ENCODE peak calls at places on chromosomes 5 and 9, in ten cellular contexts. One of them, this sample, is unnamed.

GRCh38 chr5:62974623-62975022 is 396.0 kb downstream of the LRRC70 start:
- DNase-seq in AG09309: no peak
- DNase-seq in CD8-positive, alpha-beta T cell: no peak
- DNase-seq in GM23338: no peak
- DNase-seq in epithelial cell of esophagus: no peak
- DNase-seq in GM12865: no peak
- DNase-seq in fibroblast of pulmonary artery: no peak
- DNase-seq in adrenal gland: no peak
- DNase-seq in MM.1S: no peak
- DNase-seq in psoas muscle: no peak
- DNase-seq in this sample: no peak

GRCh38 chr5:137201876-137202275 is 297.2 kb downstream of the SPOCK1 start:
- DNase-seq in AG09309: peak
- DNase-seq in CD8-positive, alpha-beta T cell: no peak
- DNase-seq in GM23338: peak
- DNase-seq in epithelial cell of esophagus: peak
- DNase-seq in GM12865: no peak
- DNase-seq in fibroblast of pulmonary artery: peak
- DNase-seq in adrenal gland: no peak
- DNase-seq in MM.1S: no peak
- DNase-seq in psoas muscle: peak
- DNase-seq in this sample: no peak

GRCh38 chr5:54844905-54845566 is 140.4 kb downstream of the ESM1 start:
- DNase-seq in AG09309: peak
- DNase-seq in CD8-positive, alpha-beta T cell: no peak
- DNase-seq in GM23338: peak
- DNase-seq in epithelial cell of esophagus: peak
- DNase-seq in GM12865: peak
- DNase-seq in fibroblast of pulmonary artery: peak
- DNase-seq in adrenal gland: no peak
- DNase-seq in MM.1S: peak
- DNase-seq in psoas muscle: no peak
- DNase-seq in this sample: no peak

GRCh38 chr5:52987711-52988329 is 1.3 kb upstream of the ITGA2 start:
- DNase-seq in AG09309: no peak
- DNase-seq in CD8-positive, alpha-beta T cell: no peak
- DNase-seq in GM23338: no peak
- DNase-seq in epithelial cell of esophagus: peak
- DNase-seq in GM12865: no peak
- DNase-seq in fibroblast of pulmonary artery: peak
- DNase-seq in adrenal gland: no peak
- DNase-seq in MM.1S: no peak
- DNase-seq in psoas muscle: no peak
- DNase-seq in this sample: no peak

GRCh38 chr5:74469234-74469972 is 171.1 kb downstream of the ENC1 start:
- DNase-seq in AG09309: no peak
- DNase-seq in CD8-positive, alpha-beta T cell: no peak
- DNase-seq in GM23338: no peak
- DNase-seq in epithelial cell of esophagus: no peak
- DNase-seq in GM12865: no peak
- DNase-seq in fibroblast of pulmonary artery: no peak
- DNase-seq in adrenal gland: no peak
- DNase-seq in MM.1S: no peak
- DNase-seq in psoas muscle: no peak
- DNase-seq in this sample: no peak

GRCh38 chr9:34139477-34140146 is 13.1 kb upstream of the DCAF12 start:
- DNase-seq in AG09309: peak
- DNase-seq in CD8-positive, alpha-beta T cell: no peak
- DNase-seq in GM23338: peak
- DNase-seq in epithelial cell of esophagus: peak
- DNase-seq in GM12865: peak
- DNase-seq in fibroblast of pulmonary artery: peak
- DNase-seq in adrenal gland: peak
- DNase-seq in MM.1S: no peak
- DNase-seq in psoas muscle: no peak
- DNase-seq in this sample: no peak

GRCh38 chr9:137198748-137199276 is 1.7 kb downstream of the TPRN start:
- DNase-seq in AG09309: no peak
- DNase-seq in CD8-positive, alpha-beta T cell: no peak
- DNase-seq in GM23338: no peak
- DNase-seq in epithelial cell of esophagus: no peak
- DNase-seq in GM12865: no peak
- DNase-seq in fibroblast of pulmonary artery: no peak
- DNase-seq in adrenal gland: no peak
- DNase-seq in MM.1S: no peak
- DNase-seq in psoas muscle: no peak
- DNase-seq in this sample: no peak

GRCh38 chr5:6659941-6660684 is 26.9 kb downstream of the SRD5A1 start:
- DNase-seq in AG09309: no peak
- DNase-seq in CD8-positive, alpha-beta T cell: no peak
- DNase-seq in GM23338: no peak
- DNase-seq in epithelial cell of esophagus: no peak
- DNase-seq in GM12865: peak
- DNase-seq in fibroblast of pulmonary artery: no peak
- DNase-seq in adrenal gland: no peak
- DNase-seq in MM.1S: no peak
- DNase-seq in psoas muscle: no peak
- DNase-seq in this sample: no peak

DNA sequence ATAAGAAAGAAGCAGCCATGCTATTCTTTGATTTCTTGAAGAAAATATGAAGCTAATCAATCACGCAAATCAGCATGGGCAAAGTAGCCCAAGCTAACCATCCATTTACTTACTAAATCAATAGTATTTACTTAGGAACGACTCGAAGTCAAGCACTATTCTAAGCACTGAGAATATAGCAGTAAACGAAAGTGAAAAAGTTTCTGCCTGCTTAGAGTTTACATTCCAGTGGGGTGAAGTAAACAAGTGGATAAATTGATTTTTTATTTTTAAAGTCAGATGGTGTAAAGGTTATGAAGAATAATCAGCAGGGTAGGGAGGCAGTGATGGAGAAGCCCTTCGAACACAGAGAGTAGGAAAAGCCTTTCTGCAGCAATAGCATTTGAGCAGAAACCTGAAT is 5.5 kb downstream of the TSTD2 start:
- DNase-seq in AG09309: no peak
- DNase-seq in CD8-positive, alpha-beta T cell: no peak
- DNase-seq in GM23338: no peak
- DNase-seq in epithelial cell of esophagus: no peak
- DNase-seq in GM12865: no peak
- DNase-seq in fibroblast of pulmonary artery: no peak
- DNase-seq in adrenal gland: no peak
- DNase-seq in MM.1S: peak
- DNase-seq in psoas muscle: no peak
- DNase-seq in this sample: no peak
- TF ChIP-seq CTCF in AG09309: no peak
- TF ChIP-seq CTCF in CD8-positive, alpha-beta T cell: no peak
- TF ChIP-seq CTCF in GM23338: no peak
- TF ChIP-seq CTCF in epithelial cell of esophagus: no peak
- TF ChIP-seq CTCF in GM12865: no peak
- TF ChIP-seq CTCF in fibroblast of pulmonary artery: no peak
- TF ChIP-seq CTCF in adrenal gland: no peak
- TF ChIP-seq CTCF in MM.1S: no peak
- TF ChIP-seq CTCF in psoas muscle: no peak
- TF ChIP-seq CTCF in this sample: no peak

DNA sequence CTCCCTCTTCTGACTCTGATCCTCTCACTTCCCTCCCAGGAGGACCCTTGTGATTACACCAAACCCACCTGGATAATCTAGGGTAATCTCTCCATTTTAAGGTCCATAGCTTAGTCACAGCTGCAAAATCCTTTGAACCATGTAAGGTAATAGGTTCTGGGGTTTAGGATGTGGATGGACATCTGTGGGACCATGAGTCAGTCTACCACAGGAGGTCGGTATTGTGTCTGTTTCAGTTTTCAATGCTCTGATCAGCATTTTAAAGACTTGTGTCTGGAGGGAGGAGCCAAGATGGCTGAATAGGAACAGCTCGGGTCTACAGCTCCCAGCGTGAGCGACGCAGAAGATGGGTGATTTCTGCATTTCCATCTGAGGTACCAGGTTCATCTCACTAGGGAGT is 112.6 kb downstream of the CAVIN4 start:
- DNase-seq in AG09309: no peak
- DNase-seq in CD8-positive, alpha-beta T cell: no peak
- DNase-seq in GM23338: no peak
- DNase-seq in epithelial cell of esophagus: no peak
- DNase-seq in GM12865: peak
- DNase-seq in fibroblast of pulmonary artery: no peak
- DNase-seq in adrenal gland: no peak
- DNase-seq in MM.1S: peak
- DNase-seq in psoas muscle: no peak
- DNase-seq in this sample: no peak
- TF ChIP-seq CTCF in AG09309: no peak
- TF ChIP-seq CTCF in CD8-positive, alpha-beta T cell: no peak
- TF ChIP-seq CTCF in GM23338: peak
- TF ChIP-seq CTCF in epithelial cell of esophagus: no peak
- TF ChIP-seq CTCF in GM12865: no peak
- TF ChIP-seq CTCF in fibroblast of pulmonary artery: no peak
- TF ChIP-seq CTCF in adrenal gland: no peak
- TF ChIP-seq CTCF in MM.1S: peak
- TF ChIP-seq CTCF in psoas muscle: no peak
- TF ChIP-seq CTCF in this sample: no peak

GRCh38 chr9:76756273-76756650 is 8.0 kb upstream of the PCA3 start:
- DNase-seq in AG09309: no peak
- DNase-seq in CD8-positive, alpha-beta T cell: no peak
- DNase-seq in GM23338: peak
- DNase-seq in epithelial cell of esophagus: peak
- DNase-seq in GM12865: peak
- DNase-seq in fibroblast of pulmonary artery: peak
- DNase-seq in adrenal gland: no peak
- DNase-seq in MM.1S: no peak
- DNase-seq in psoas muscle: peak
- DNase-seq in this sample: no peak
- TF ChIP-seq CTCF in AG09309: peak
- TF ChIP-seq CTCF in CD8-positive, alpha-beta T cell: no peak
- TF ChIP-seq CTCF in GM23338: peak
- TF ChIP-seq CTCF in epithelial cell of esophagus: peak
- TF ChIP-seq CTCF in GM12865: no peak
- TF ChIP-seq CTCF in fibroblast of pulmonary artery: peak
- TF ChIP-seq CTCF in adrenal gland: no peak
- TF ChIP-seq CTCF in MM.1S: no peak
- TF ChIP-seq CTCF in psoas muscle: no peak
- TF ChIP-seq CTCF in this sample: peak

DNA sequence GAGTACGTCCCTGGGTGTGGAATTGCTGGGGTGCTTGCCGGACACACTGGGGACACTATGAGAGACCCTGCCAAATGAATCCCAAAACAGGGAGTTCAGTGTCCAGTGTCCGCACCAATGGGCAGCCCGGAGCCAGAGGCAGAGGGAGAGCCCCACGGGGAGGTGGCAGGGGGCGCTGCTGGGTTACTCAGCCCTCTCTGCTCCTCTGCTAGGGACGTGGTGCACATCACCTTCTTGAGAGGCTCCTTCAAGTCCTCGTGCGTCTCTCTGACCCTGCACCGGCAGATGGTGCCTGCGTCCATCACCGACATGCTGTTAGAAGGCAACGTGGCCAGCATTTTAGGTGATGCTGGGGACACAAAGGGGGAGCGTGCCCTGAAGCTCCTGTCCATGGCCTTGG is 20.8 kb downstream of the STKLD1 start:
- DNase-seq in AG09309: no peak
- DNase-seq in CD8-positive, alpha-beta T cell: no peak
- DNase-seq in GM23338: peak
- DNase-seq in epithelial cell of esophagus: peak
- DNase-seq in GM12865: no peak
- DNase-seq in fibroblast of pulmonary artery: peak
- DNase-seq in adrenal gland: no peak
- DNase-seq in MM.1S: no peak
- DNase-seq in psoas muscle: no peak
- DNase-seq in this sample: no peak
- TF ChIP-seq CTCF in AG09309: peak
- TF ChIP-seq CTCF in CD8-positive, alpha-beta T cell: no peak
- TF ChIP-seq CTCF in GM23338: peak
- TF ChIP-seq CTCF in epithelial cell of esophagus: peak
- TF ChIP-seq CTCF in GM12865: no peak
- TF ChIP-seq CTCF in fibroblast of pulmonary artery: peak
- TF ChIP-seq CTCF in adrenal gland: no peak
- TF ChIP-seq CTCF in MM.1S: peak
- TF ChIP-seq CTCF in psoas muscle: no peak
- TF ChIP-seq CTCF in this sample: peak

GRCh38 chr5:45772402-45772801 is 76.2 kb upstream of the HCN1 start:
- DNase-seq in AG09309: no peak
- DNase-seq in CD8-positive, alpha-beta T cell: no peak
- DNase-seq in GM23338: no peak
- DNase-seq in epithelial cell of esophagus: no peak
- DNase-seq in GM12865: peak
- DNase-seq in fibroblast of pulmonary artery: no peak
- DNase-seq in adrenal gland: no peak
- DNase-seq in MM.1S: no peak
- DNase-seq in psoas muscle: no peak
- DNase-seq in this sample: no peak

GRCh38 chr5:45779874-45780671 is 83.9 kb upstream of the HCN1 start:
- DNase-seq in AG09309: no peak
- DNase-seq in CD8-positive, alpha-beta T cell: no peak
- DNase-seq in GM23338: no peak
- DNase-seq in epithelial cell of esophagus: no peak
- DNase-seq in GM12865: no peak
- DNase-seq in fibroblast of pulmonary artery: no peak
- DNase-seq in adrenal gland: no peak
- DNase-seq in MM.1S: no peak
- DNase-seq in psoas muscle: no peak
- DNase-seq in this sample: no peak

GRCh38 chr5:45774528-45774927 is 78.3 kb upstream of the HCN1 start:
- DNase-seq in AG09309: no peak
- DNase-seq in CD8-positive, alpha-beta T cell: no peak
- DNase-seq in GM23338: peak
- DNase-seq in epithelial cell of esophagus: no peak
- DNase-seq in GM12865: no peak
- DNase-seq in fibroblast of pulmonary artery: no peak
- DNase-seq in adrenal gland: no peak
- DNase-seq in MM.1S: peak
- DNase-seq in psoas muscle: no peak
- DNase-seq in this sample: no peak
- TF ChIP-seq CTCF in AG09309: no peak
- TF ChIP-seq CTCF in CD8-positive, alpha-beta T cell: no peak
- TF ChIP-seq CTCF in GM23338: no peak
- TF ChIP-seq CTCF in epithelial cell of esophagus: no peak
- TF ChIP-seq CTCF in GM12865: peak
- TF ChIP-seq CTCF in fibroblast of pulmonary artery: no peak
- TF ChIP-seq CTCF in adrenal gland: no peak
- TF ChIP-seq CTCF in MM.1S: peak
- TF ChIP-seq CTCF in psoas muscle: peak
- TF ChIP-seq CTCF in this sample: peak

GRCh38 chr9:124839612-124840299 is 13.5 kb upstream of the WDR38 start:
- DNase-seq in AG09309: no peak
- DNase-seq in CD8-positive, alpha-beta T cell: no peak
- DNase-seq in GM23338: peak
- DNase-seq in epithelial cell of esophagus: no peak
- DNase-seq in GM12865: no peak
- DNase-seq in fibroblast of pulmonary artery: peak
- DNase-seq in adrenal gland: no peak
- DNase-seq in MM.1S: no peak
- DNase-seq in psoas muscle: no peak
- DNase-seq in this sample: no peak
- TF ChIP-seq CTCF in AG09309: peak
- TF ChIP-seq CTCF in CD8-positive, alpha-beta T cell: peak
- TF ChIP-seq CTCF in GM23338: peak
- TF ChIP-seq CTCF in epithelial cell of esophagus: peak
- TF ChIP-seq CTCF in GM12865: peak
- TF ChIP-seq CTCF in fibroblast of pulmonary artery: peak
- TF ChIP-seq CTCF in adrenal gland: peak
- TF ChIP-seq CTCF in MM.1S: peak
- TF ChIP-seq CTCF in psoas muscle: peak
- TF ChIP-seq CTCF in this sample: peak

GRCh38 chr9:124328285-124328684 is 70.5 kb downstream of the NEK6 start:
- DNase-seq in AG09309: no peak
- DNase-seq in CD8-positive, alpha-beta T cell: no peak
- DNase-seq in GM23338: no peak
- DNase-seq in epithelial cell of esophagus: no peak
- DNase-seq in GM12865: no peak
- DNase-seq in fibroblast of pulmonary artery: no peak
- DNase-seq in adrenal gland: no peak
- DNase-seq in MM.1S: no peak
- DNase-seq in psoas muscle: no peak
- DNase-seq in this sample: no peak
- TF ChIP-seq CTCF in AG09309: no peak
- TF ChIP-seq CTCF in CD8-positive, alpha-beta T cell: no peak
- TF ChIP-seq CTCF in GM23338: no peak
- TF ChIP-seq CTCF in epithelial cell of esophagus: no peak
- TF ChIP-seq CTCF in GM12865: no peak
- TF ChIP-seq CTCF in fibroblast of pulmonary artery: no peak
- TF ChIP-seq CTCF in adrenal gland: no peak
- TF ChIP-seq CTCF in MM.1S: no peak
- TF ChIP-seq CTCF in psoas muscle: no peak
- TF ChIP-seq CTCF in this sample: no peak